ENCODE peak calls at places on chromosomes 12 and 14, in nine cellular contexts. E, C, W, F, L, Y, H, I and T are unnamed samples.

GRCh38 chr12:105177208-105177607 is 58.8 kb downstream of the APPL2 start:
- DNase-seq in F (no peak), H (no peak), C (no peak), W (no peak), L (no peak), Y (no peak), E (no peak), I (no peak), T (no peak)

GRCh38 chr14:103057028-103057371 is 349 bp downstream of the CDC42BPB start:
- DNase-seq in L (peak; percentile 67), H (peak; percentile 58), W (no peak), F (no peak), C (no peak), Y (no peak), E (peak; percentile 48), I (no peak), T (no peak)

GRCh38 chr12:51549637-51550036 is 41.4 kb upstream of the SCN8A start:
- DNase-seq in F (no peak), I (no peak), L (no peak), E (no peak), H (no peak), W (peak; percentile 78), C (no peak), Y (no peak), T (no peak)

GRCh38 chr14:103846569-103847438 is 571 bp downstream of the PPP1R13B start:
- DNase-seq in E (peak; percentile 70), F (no peak), Y (no peak), W (peak; percentile 63), I (no peak), L (peak; percentile 75), C (no peak), H (peak; percentile 61), T (peak; percentile 52)

GRCh38 chr12:53427905-53428594 is 4.4 kb downstream of the AMHR2 start:
- DNase-seq in I (peak; percentile 74), C (no peak), E (no peak), H (no peak), F (no peak), W (peak; percentile 98), L (no peak), Y (no peak), T (no peak)

GRCh38 chr14:82345149-82345548 is 811.5 kb upstream of the SEL1L start:
- DNase-seq in F (no peak), H (no peak), W (no peak), C (no peak), Y (no peak), I (no peak), L (no peak), E (no peak), T (no peak)

GRCh38 chr12:29149691-29150382 is 759 bp downstream of the FAR2 start:
- DNase-seq in H (no peak), F (no peak), L (no peak), W (no peak), I (no peak), Y (no peak), C (no peak), E (peak; percentile 21), T (peak; percentile 38)

GRCh38 chr12:64029013-64029857 is 184.7 kb downstream of the SRGAP1 start:
- DNase-seq in W (peak; percentile 87), Y (no peak), H (no peak), F (no peak), E (no peak), I (no peak), L (no peak), C (no peak), T (no peak)

GRCh38 chr12:117151195-117152031 is 38.9 kb downstream of the FBXO21 start:
- DNase-seq in I (peak; percentile 77), L (peak; percentile 79), W (peak; percentile 67), C (peak; percentile 44), H (no peak), F (peak; percentile 27), Y (peak; percentile 32), E (peak; percentile 73), T (no peak)

DNA sequence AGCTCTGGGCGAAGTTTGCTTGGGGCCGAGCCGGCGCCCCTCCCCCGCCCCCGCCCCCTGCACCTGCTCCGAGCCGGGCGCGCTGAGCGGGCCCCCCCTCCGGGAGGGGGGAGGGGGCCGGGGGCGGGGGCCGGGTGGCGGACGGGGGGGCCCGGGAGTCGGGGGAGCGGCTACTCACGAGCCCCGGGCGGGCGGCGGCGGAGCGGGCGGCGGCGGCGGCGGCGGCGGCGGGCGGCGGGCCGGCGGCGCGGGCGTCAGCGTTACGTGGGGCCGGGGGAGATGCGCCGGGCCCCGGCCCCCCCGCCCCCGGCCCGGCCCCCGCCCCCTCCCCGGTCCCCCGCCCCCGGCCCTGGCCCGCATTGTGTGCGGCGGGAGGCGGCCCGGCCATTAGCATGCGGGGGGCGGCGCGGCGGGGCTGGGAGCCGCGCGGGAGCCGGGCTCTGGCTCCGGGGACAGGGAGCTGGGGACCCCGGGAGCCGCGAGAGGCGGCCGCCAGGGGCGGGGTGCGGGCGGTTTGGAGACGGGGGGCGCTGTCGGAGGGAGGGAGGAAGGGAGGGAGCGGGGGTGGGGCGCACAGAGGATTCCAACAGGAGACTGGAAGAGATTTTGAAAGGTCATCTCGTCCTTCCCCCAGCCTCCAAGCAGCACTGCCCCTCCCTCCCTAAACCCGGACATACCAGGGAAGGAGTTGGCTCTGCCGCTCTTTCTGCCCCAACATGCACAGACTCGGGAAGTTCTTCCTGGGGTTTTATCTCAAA is at the start of gene ZNF219:
- DNase-seq in H (peak; percentile 66), F (no peak), C (peak; percentile 54), Y (peak; percentile 75), L (peak; percentile 70), W (peak; percentile 58), E (peak; percentile 68), I (peak; percentile 75), T (peak; percentile 76)
- H3K4me1 ChIP-seq in H (no peaks in the 10 kb centered on the region), F (peaks cover 30% of the 10 kb centered on the region), C (peaks cover 17% of the 10 kb centered on the region), Y (no peaks in the 10 kb centered on the region), L (peaks cover 24% of the 10 kb centered on the region), W (peaks cover 16% of the 10 kb centered on the region), E (peaks cover 22% of the 10 kb centered on the region), I (peaks cover 48% of the 10 kb centered on the region), T (peaks cover 32% of the 10 kb centered on the region)

DNA sequence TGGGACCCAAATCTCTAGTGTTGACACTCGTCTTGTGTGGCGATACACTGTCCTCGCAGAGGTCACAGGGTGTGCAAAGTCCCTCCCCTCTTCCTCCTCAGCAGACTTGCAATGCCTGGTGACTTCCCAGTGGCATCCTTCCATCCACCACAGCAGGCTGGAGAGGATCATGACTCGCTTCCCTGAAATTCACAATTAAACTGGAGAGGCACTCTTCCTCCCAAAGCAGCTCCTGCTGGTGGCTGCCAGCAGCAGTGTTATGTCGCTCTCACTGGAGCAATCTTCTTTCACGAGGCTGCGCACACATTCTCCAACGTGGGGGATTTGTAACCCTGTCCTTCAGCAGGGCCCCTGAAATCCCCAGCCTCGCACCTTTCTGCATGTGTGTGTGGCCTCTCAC is 145.2 kb upstream of the TMCC3 start:
- DNase-seq in E (no peak), L (peak; percentile 54), W (peak; percentile 63), H (no peak), Y (no peak), I (peak; percentile 35), F (no peak), C (no peak), T (no peak)
- H3K27ac ChIP-seq in E (no peak overlapping the region), L (no peak overlapping the region), W (no peak overlapping the region), H (no peak overlapping the region), Y (no peak overlapping the region), I (no peak overlapping the region), F (no peak overlapping the region), C (no peak overlapping the region), T (no peak overlapping the region)

DNA sequence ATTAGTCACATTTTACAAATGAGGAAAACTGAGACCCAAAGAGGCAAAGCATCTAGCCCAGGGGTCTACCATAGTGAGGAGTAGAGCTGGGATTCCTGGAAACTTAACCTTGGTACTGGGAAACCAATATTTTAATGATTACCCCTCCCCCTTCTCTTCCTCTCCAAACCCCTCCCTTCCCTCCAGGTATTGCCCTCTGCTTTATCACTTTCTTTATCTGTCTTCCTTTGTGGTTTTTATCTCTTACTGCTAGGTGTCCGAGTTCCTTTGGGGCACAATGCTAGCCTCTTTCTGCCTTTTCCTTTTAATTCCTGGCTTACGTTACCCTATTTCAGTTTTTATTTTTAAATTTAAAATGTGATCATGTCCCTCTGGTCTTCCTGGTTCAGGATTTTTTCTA is 2.8 kb downstream of the GABARAPL1 start:
- DNase-seq in Y (no peak), C (no peak), F (no peak), L (no peak), I (no peak), H (no peak), E (no peak), W (no peak), T (no peak)
- H3K4me1 ChIP-seq in Y (no peaks in the 10 kb centered on the region), C (no peaks in the 10 kb centered on the region), F (peaks cover 30% of the 10 kb centered on the region), L (peaks cover 43% of the 10 kb centered on the region), I (no peaks in the 10 kb centered on the region), H (no peaks in the 10 kb centered on the region), E (peaks cover 31% of the 10 kb centered on the region), W (peaks cover 32% of the 10 kb centered on the region), T (no peaks in the 10 kb centered on the region)

GRCh38 chr14:100676089-100676685 is 50.5 kb upstream of the DLK1 start:
- DNase-seq in I (no peak), H (no peak), L (no peak), F (no peak), Y (no peak), W (peak; percentile 29), C (no peak), E (no peak), T (peak; percentile 77)
- H3K27ac ChIP-seq in I (peak overlapping the region; percentile 99), H (no peak overlapping the region), L (no peak overlapping the region), F (no peak overlapping the region), Y (no peak overlapping the region), W (no peak overlapping the region), C (no peak overlapping the region), E (peak overlapping the region; percentile 84), T (peak overlapping the region; percentile 62)

GRCh38 chr12:67046062-67046461 is 223.1 kb upstream of the CAND1 start:
- DNase-seq in L (no peak), I (no peak), F (no peak), E (no peak), H (no peak), Y (no peak), C (no peak), W (no peak), T (no peak)

GRCh38 chr12:67045650-67046049 is 223.5 kb upstream of the CAND1 start:
- DNase-seq in C (no peak), Y (no peak), E (no peak), F (no peak), W (no peak), L (no peak), H (no peak), I (no peak), T (no peak)

GRCh38 chr12:67042697-67043131 is 226.4 kb upstream of the CAND1 start:
- DNase-seq in H (no peak), C (no peak), L (no peak), W (peak; percentile 1), F (no peak), I (peak; percentile 70), Y (no peak), E (no peak), T (no peak)

GRCh38 chr12:67040861-67041137 is 228.4 kb upstream of the CAND1 start:
- DNase-seq in W (no peak), Y (no peak), L (no peak), H (no peak), E (no peak), F (no peak), C (no peak), I (no peak), T (no peak)

DNA sequence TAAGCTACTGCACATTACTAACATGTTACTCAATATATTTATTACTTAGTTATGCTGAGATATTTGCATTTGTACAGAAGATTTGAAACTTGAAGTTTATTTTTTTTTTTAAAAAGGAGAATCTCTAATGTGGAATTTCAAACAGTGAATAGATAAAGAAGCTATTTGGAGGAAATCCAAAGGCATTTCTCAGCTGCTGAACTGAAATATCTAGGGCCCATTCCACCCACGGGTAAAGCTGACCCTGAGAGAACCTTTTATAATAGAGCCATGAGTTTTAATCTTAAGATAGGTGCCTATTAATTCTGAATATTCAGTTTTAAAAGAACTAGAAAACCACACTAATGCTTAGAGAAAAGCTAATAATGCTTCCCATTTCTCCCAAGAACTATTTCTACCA is 225.4 kb upstream of the CAND1 start:
- DNase-seq in C (no peak), Y (no peak), H (no peak), L (no peak), I (no peak), F (no peak), E (no peak), W (no peak), T (no peak)
- H3K4me1 ChIP-seq in C (peaks cover 6% of the 10 kb centered on the region), Y (no peaks in the 10 kb centered on the region), H (no peaks in the 10 kb centered on the region), L (no peaks in the 10 kb centered on the region), I (peaks cover 9% of the 10 kb centered on the region), F (no peaks in the 10 kb centered on the region), E (no peaks in the 10 kb centered on the region), W (no peaks in the 10 kb centered on the region), T (no peaks in the 10 kb centered on the region)